ENCODE peak calls at places on chromosomes 12 and 14, in eight cellular contexts. B, O, I, N, W, K, R and U are unnamed samples.

GRCh38 chr12:84764006-84764405 is 148.6 kb downstream of the SLC6A15 start:
- DNase-seq in O (no peak), R (no peak), I (no peak), K (no peak), N (no peak), B (no peak), W (no peak), U (no peak)

GRCh38 chr14:54133896-54134295 is 177.3 kb upstream of the BMP4 start:
- DNase-seq in R (peak; percentile 93), I (no peak), W (no peak), B (no peak), K (peak; percentile 40), N (no peak), O (no peak), U (no peak)

GRCh38 chr14:43475762-43476161 is 1031.3 kb downstream of the FSCB start:
- DNase-seq in N (no peak), K (no peak), B (no peak), O (no peak), I (no peak), W (no peak), R (no peak), U (no peak)

GRCh38 chr12:3097836-3098235 is 20.7 kb downstream of the TSPAN9 start:
- DNase-seq in I (no peak), W (no peak), N (no peak), O (no peak), R (peak; percentile 61), B (no peak), K (no peak), U (peak; percentile 71)

GRCh38 chr14:76480426-76480825 is 104.5 kb downstream of the ESRRB start:
- DNase-seq in W (no peak), K (no peak), N (no peak), B (no peak), O (no peak), I (no peak), R (no peak), U (no peak)

GRCh38 chr12:70831538-70831937 is 89.0 kb downstream of the PTPRR start:
- DNase-seq in W (no peak), I (no peak), R (no peak), K (peak; percentile 14), N (no peak), O (no peak), B (no peak), U (no peak)

GRCh38 chr14:105273062-105273461 is 24.7 kb downstream of the BTBD6 start:
- DNase-seq in I (no peak), R (peak; percentile 6), B (no peak), K (no peak), W (no peak), N (no peak), O (no peak), U (peak; percentile 74)

GRCh38 chr12:89270548-89270947 is 81.8 kb downstream of the DUSP6 start:
- DNase-seq in I (no peak), O (no peak), B (no peak), W (no peak), R (no peak), N (no peak), K (no peak), U (no peak)

GRCh38 chr12:94150483-94151225 is 2.3 kb downstream of the PLXNC1 start:
- DNase-seq in B (no peak), W (no peak), O (peak; percentile 51), N (no peak), K (no peak), I (peak; percentile 74), R (no peak), U (peak; percentile 18)

GRCh38 chr14:72607386-72608125 is 286.3 kb downstream of the DPF3 start:
- DNase-seq in K (no peak), R (peak; percentile 71), N (no peak), B (peak; percentile 43), O (no peak), I (no peak), W (no peak), U (no peak)

GRCh38 chr12:118827047-118827446 is 154.3 kb upstream of the SRRM4 start:
- DNase-seq in N (no peak), W (no peak), I (no peak), K (no peak), O (no peak), B (no peak), R (no peak), U (no peak)

GRCh38 chr14:73736842-73737241 is 22.7 kb upstream of the PNMA1 start:
- DNase-seq in I (no peak), R (no peak), K (no peak), O (no peak), W (no peak), N (no peak), B (no peak), U (no peak)

GRCh38 chr14:106872619-106873446 is 1346.5 kb downstream of the TMEM121 start:
- DNase-seq in W (peak; percentile 67), K (no peak), R (peak; percentile 94), N (peak; percentile 44), B (no peak), O (no peak), I (no peak), U (peak; percentile 10)

GRCh38 chr14:84527706-84528105 is 1002.2 kb upstream of the FLRT2 start:
- DNase-seq in B (no peak), I (no peak), R (no peak), N (no peak), W (no peak), K (no peak), O (no peak), U (no peak)

GRCh38 chr14:39431416-39432178 is 636 bp downstream of the FBXO33 start:
- DNase-seq in I (peak; percentile 78), B (peak; percentile 74), K (peak; percentile 36), R (peak; percentile 62), W (peak; percentile 15), O (peak; percentile 58), N (peak; percentile 22), U (peak; percentile 20)

GRCh38 chr12:49664591-49665146 is 41.3 kb downstream of the PRPF40B start:
- DNase-seq in K (no peak), W (no peak), N (no peak), R (peak; percentile 71), O (no peak), B (no peak), I (no peak), U (no peak)

GRCh38 chr12:116839287-116839830 is 41.9 kb downstream of the HRK start:
- DNase-seq in K (no peak), N (no peak), R (no peak), O (no peak), I (no peak), B (no peak), W (no peak), U (no peak)

GRCh38 chr14:105616802-105617192 is 90.4 kb downstream of the TMEM121 start:
- DNase-seq in N (no peak), I (no peak), W (no peak), O (no peak), B (no peak), R (no peak), K (no peak), U (no peak)

GRCh38 chr14:36398463-36399291 is 78.2 kb upstream of the MBIP start:
- DNase-seq in I (no peak), K (no peak), B (no peak), N (no peak), R (no peak), W (no peak), O (no peak), U (no peak)

GRCh38 chr12:110543252-110543959 is 39.7 kb downstream of the PPTC7 start:
- DNase-seq in N (no peak), I (no peak), W (no peak), K (peak; percentile 95), R (peak; percentile 73), O (no peak), B (peak; percentile 91), U (no peak)

GRCh38 chr14:60622920-60623263 is 26.4 kb downstream of the SIX1 start:
- DNase-seq in K (peak; percentile 41), B (no peak), W (no peak), I (no peak), N (no peak), R (peak; percentile 7), O (no peak), U (no peak)

GRCh38 chr14:57526942-57527341 is 33.3 kb upstream of the CCDC198 start:
- DNase-seq in N (no peak), O (peak; percentile 70), W (no peak), R (no peak), K (no peak), B (no peak), I (no peak), U (no peak)

GRCh38 chr14:64604854-64605253 is 55.1 kb downstream of the PPP1R36 start:
- DNase-seq in I (peak; percentile 50), B (no peak), O (no peak), W (no peak), N (no peak), R (no peak), K (no peak), U (peak; percentile 29)

GRCh38 chr12:41459815-41460214 is 271.7 kb downstream of the PDZRN4 start:
- DNase-seq in R (no peak), O (no peak), N (no peak), I (no peak), K (no peak), B (no peak), W (no peak), U (no peak)

GRCh38 chr12:49352351-49352750 is 5.7 kb downstream of the DNAJC22 start:
- DNase-seq in B (no peak), W (no peak), O (no peak), K (no peak), I (no peak), R (no peak), N (no peak), U (no peak)

GRCh38 chr12:4383304-4383865 is 3.9 kb upstream of the FGF23 start:
- DNase-seq in I (no peak), N (peak; percentile 76), B (no peak), O (peak; percentile 70), K (no peak), W (no peak), R (no peak), U (no peak)